ENCODE peak calls at places on chromosomes 3 and 15, in six cellular contexts. E, H, T, W, C and Y are unnamed samples.

GRCh38 chr3:149314807-149315578 is 18.4 kb downstream of the TM4SF18 start:
- DNase-seq in E (peak; percentile 92), H (no peak), T (no peak), W (no peak), C (peak; percentile 92), Y (no peak)

GRCh38 chr3:114319453-114319852 is 25.6 kb downstream of the TIGIT start:
- DNase-seq in E (peak; percentile 83), H (no peak), T (no peak), W (no peak), C (peak; percentile 86), Y (peak; percentile 43)

GRCh38 chr3:158672293-158673176 is at the start of gene LXN:
- DNase-seq in E (peak; percentile 66), H (peak; percentile 84), T (peak; percentile 75), W (peak; percentile 82), C (peak; percentile 79), Y (peak; percentile 61)

GRCh38 chr3:8888296-8888915 is 74.9 kb downstream of the RAD18 start:
- DNase-seq in E (peak; percentile 95), H (no peak), T (no peak), W (no peak), C (peak; percentile 96), Y (peak; percentile 18)

GRCh38 chr3:45664558-45664957 is 24.6 kb upstream of the SACM1L start:
- DNase-seq in E (no peak), H (no peak), T (no peak), W (peak; percentile 84), C (no peak), Y (no peak)

GRCh38 chr3:49171119-49171774 is at the start of gene KLHDC8B:
- DNase-seq in E (peak; percentile 70), H (peak; percentile 90), T (peak; percentile 90), W (peak; percentile 87), C (peak; percentile 84), Y (peak; percentile 34)

GRCh38 chr3:128321418-128321817 is 145.3 kb downstream of the DNAJB8 start:
- DNase-seq in E (no peak), H (no peak), T (no peak), W (no peak), C (no peak), Y (no peak)

GRCh38 chr3:101074518-101074917 is 81.3 kb upstream of the ABI3BP start:
- DNase-seq in E (no peak), H (no peak), T (no peak), W (no peak), C (no peak), Y (no peak)

GRCh38 chr15:26029146-26029545 is 166.0 kb upstream of the ATP10A start:
- DNase-seq in E (no peak), H (no peak), T (no peak), W (no peak), C (no peak), Y (no peak)

GRCh38 chr3:58164199-58164879 is 46.4 kb downstream of the DNASE1L3 start:
- DNase-seq in E (peak; percentile 75), H (peak; percentile 85), T (peak; percentile 35), W (no peak), C (peak; percentile 78), Y (no peak)

GRCh38 chr15:84788500-84788899 is 28.7 kb upstream of the ALPK3 start:
- DNase-seq in E (no peak), H (no peak), T (no peak), W (no peak), C (no peak), Y (no peak)

GRCh38 chr3:181711325-181712135 is at the start of gene SOX2:
- DNase-seq in E (peak; percentile 84), H (peak; percentile 35), T (peak; percentile 56), W (no peak), C (peak; percentile 90), Y (peak; percentile 36)

GRCh38 chr15:42750306-42750705 is 13.4 kb upstream of the CDAN1 start:
- DNase-seq in E (no peak), H (no peak), T (no peak), W (no peak), C (no peak), Y (no peak)

GRCh38 chr3:184085389-184085852 is 11.4 kb upstream of the HTR3E start:
- DNase-seq in E (no peak), H (no peak), T (no peak), W (no peak), C (peak; percentile 23), Y (peak; percentile 93)

GRCh38 chr3:126665221-126665936 is 10.5 kb upstream of the TXNRD3 start:
- DNase-seq in E (no peak), H (no peak), T (no peak), W (no peak), C (no peak), Y (no peak)

GRCh38 chr15:35376701-35377100 is 169.3 kb downstream of the DPH6 start:
- DNase-seq in E (no peak), H (no peak), T (no peak), W (no peak), C (no peak), Y (peak; percentile 15)

GRCh38 chr15:70588613-70589012 is 174.7 kb downstream of the UACA start:
- DNase-seq in E (no peak), H (no peak), T (no peak), W (no peak), C (no peak), Y (no peak)

DNA sequence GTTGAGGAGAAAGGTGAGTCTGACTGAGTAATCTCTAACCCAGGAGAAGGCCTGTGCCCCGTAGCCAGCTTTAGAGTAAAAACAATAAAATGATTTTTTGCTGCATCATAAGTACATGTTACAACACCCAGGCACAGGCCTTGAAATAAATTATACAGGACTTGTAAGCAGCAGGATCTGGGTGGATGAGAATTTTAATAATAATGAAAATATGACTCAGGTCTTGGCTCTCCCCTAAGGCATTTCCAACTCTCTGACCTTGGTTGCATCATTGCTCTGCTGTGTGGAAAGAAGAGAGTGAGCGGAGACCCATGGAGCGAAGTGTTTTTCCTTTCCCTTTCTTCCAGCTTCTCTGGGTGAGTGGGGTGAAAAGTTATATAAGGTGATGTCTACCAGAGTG is 44.6 kb downstream of the EOMES start:
- DNase-seq in E (peak; percentile 94), H (no peak), T (no peak), W (no peak), C (peak; percentile 95), Y (peak; percentile 96)
- H3K4me1 ChIP-seq in E (peaks cover 27% of the 10 kb centered on the region), H (no peaks in the 10 kb centered on the region), T (no peaks in the 10 kb centered on the region), W (peaks cover 4% of the 10 kb centered on the region), C (peaks cover 9% of the 10 kb centered on the region), Y (peaks cover 27% of the 10 kb centered on the region)

GRCh38 chr15:90593469-90594158 is 63.9 kb downstream of the CRTC3 start:
- DNase-seq in E (no peak), H (no peak), T (no peak), W (no peak), C (no peak), Y (no peak)
- H3K4me1 ChIP-seq in E (peaks cover 5% of the 10 kb centered on the region), H (peaks cover 91% of the 10 kb centered on the region), T (peaks cover 60% of the 10 kb centered on the region), W (peaks cover 64% of the 10 kb centered on the region), C (peaks cover 10% of the 10 kb centered on the region), Y (peaks cover 9% of the 10 kb centered on the region)

GRCh38 chr3:16670191-16670590 is 65.0 kb upstream of the DAZL start:
- DNase-seq in E (no peak), H (no peak), T (no peak), W (no peak), C (no peak), Y (no peak)
- H3K4me1 ChIP-seq in E (no peaks in the 10 kb centered on the region), H (no peaks in the 10 kb centered on the region), T (peaks cover 14% of the 10 kb centered on the region), W (no peaks in the 10 kb centered on the region), C (no peaks in the 10 kb centered on the region), Y (no peaks in the 10 kb centered on the region)

GRCh38 chr3:12962292-12962691 is 110.9 kb downstream of the IQSEC1 start:
- DNase-seq in E (no peak), H (no peak), T (no peak), W (no peak), C (peak; percentile 35), Y (no peak)
- H3K4me1 ChIP-seq in E (peaks cover 16% of the 10 kb centered on the region), H (peaks cover 100% of the 10 kb centered on the region), T (peaks cover 90% of the 10 kb centered on the region), W (peaks cover 91% of the 10 kb centered on the region), C (peaks cover 14% of the 10 kb centered on the region), Y (no peaks in the 10 kb centered on the region)

GRCh38 chr3:73605388-73605787 is 19.4 kb downstream of the PDZRN3 start:
- DNase-seq in E (peak; percentile 79), H (no peak), T (no peak), W (no peak), C (peak; percentile 80), Y (peak; percentile 28)
- H3K4me1 ChIP-seq in E (peaks cover 10% of the 10 kb centered on the region), H (peaks cover 86% of the 10 kb centered on the region), T (peaks cover 82% of the 10 kb centered on the region), W (no peaks in the 10 kb centered on the region), C (peaks cover 36% of the 10 kb centered on the region), Y (no peaks in the 10 kb centered on the region)

GRCh38 chr15:39578851-39579486 is 1.9 kb upstream of the THBS1 start:
- DNase-seq in E (no peak), H (no peak), T (no peak), W (no peak), C (no peak), Y (no peak)
- H3K4me1 ChIP-seq in E (peaks cover 38% of the 10 kb centered on the region), H (peaks cover 53% of the 10 kb centered on the region), T (no peaks in the 10 kb centered on the region), W (peaks cover 6% of the 10 kb centered on the region), C (peaks cover 11% of the 10 kb centered on the region), Y (peaks cover 11% of the 10 kb centered on the region)

GRCh38 chr3:16369885-16370284 is 104.9 kb downstream of the OXNAD1 start:
- DNase-seq in E (peak; percentile 77), H (no peak), T (no peak), W (no peak), C (peak; percentile 80), Y (no peak)

GRCh38 chr3:16370503-16370871 is 105.5 kb downstream of the OXNAD1 start:
- DNase-seq in E (no peak), H (no peak), T (no peak), W (no peak), C (no peak), Y (no peak)

GRCh38 chr3:16372362-16373269 is 107.6 kb downstream of the OXNAD1 start:
- DNase-seq in E (peak; percentile 49), H (no peak), T (no peak), W (no peak), C (peak; percentile 50), Y (no peak)

GRCh38 chr3:16369247-16369646 is 104.2 kb downstream of the OXNAD1 start:
- DNase-seq in E (peak; percentile 55), H (no peak), T (no peak), W (no peak), C (peak; percentile 59), Y (peak; percentile 91)

DNA sequence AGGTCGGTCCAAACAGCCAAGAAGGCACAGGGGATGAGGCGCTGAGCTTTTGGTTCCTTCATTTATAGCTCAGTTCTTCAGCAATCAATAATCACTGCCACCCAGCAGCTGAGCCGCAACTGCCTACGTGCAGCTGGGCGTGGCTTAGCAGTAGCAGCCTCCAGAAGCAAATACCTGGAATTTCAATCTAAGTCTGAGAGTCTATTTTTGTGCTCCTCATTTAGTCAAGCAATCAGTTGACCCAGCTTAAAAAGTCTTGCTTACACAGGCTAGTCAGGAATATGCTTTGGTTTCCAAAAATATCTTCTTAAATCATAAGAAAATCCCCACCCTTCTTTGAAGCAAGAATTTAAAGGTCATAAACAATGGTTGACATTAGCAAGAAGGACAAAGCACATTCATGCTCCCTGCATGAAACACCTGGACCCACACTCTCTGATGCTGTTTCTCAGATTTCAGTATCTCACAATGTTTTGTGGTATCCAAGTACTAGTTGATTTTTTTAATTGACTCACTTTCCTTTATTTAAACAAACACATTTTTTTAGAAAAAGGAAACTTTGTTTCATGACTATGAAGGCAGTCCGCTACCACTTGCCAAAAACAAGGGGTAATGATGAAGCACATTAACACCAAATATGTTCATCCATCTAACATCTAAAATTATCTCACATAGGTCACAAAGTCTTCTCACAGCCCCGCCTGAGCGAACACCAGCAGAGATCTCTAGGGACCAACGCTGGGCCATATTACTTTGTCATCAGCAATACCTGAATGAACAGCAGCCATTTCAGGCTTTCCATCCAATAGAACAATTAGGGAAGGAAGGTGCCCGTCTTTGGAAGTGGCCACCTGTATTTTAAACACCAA is 106.1 kb downstream of the OXNAD1 start:
- DNase-seq in E (peak; percentile 84), H (peak; percentile 53), T (no peak), W (no peak), C (peak; percentile 84), Y (no peak)
- H3K4me1 ChIP-seq in E (peaks cover 26% of the 10 kb centered on the region), H (peaks cover 89% of the 10 kb centered on the region), T (peaks cover 36% of the 10 kb centered on the region), W (peaks cover 38% of the 10 kb centered on the region), C (peaks cover 14% of the 10 kb centered on the region), Y (peaks cover 20% of the 10 kb centered on the region)